ENCODE peak calls at places on chromosomes 13 and 19, in four cellular contexts. One of them, this sample, is unnamed.

GRCh38 chr13:113887700-113888201 is 23.9 kb upstream of the GAS6 start:
- DNase-seq in dorsolateral prefrontal cortex: no peak
- DNase-seq in effector memory CD4-positive, alpha-beta T cell: no peak
- DNase-seq in uterus: no peak
- DNase-seq in this sample: no peak

GRCh38 chr13:100089633-100090032 is 740 bp downstream of the PCCA start:
- DNase-seq in effector memory CD4-positive, alpha-beta T cell: no peak
- DNase-seq in dorsolateral prefrontal cortex: no peak
- DNase-seq in uterus: no peak
- DNase-seq in this sample: no peak

GRCh38 chr19:9836021-9836420 is 903 bp downstream of the PIN1 start:
- DNase-seq in dorsolateral prefrontal cortex: no peak
- DNase-seq in effector memory CD4-positive, alpha-beta T cell: no peak
- DNase-seq in uterus: no peak
- DNase-seq in this sample: no peak

GRCh38 chr19:58406818-58407657 is 1.4 kb upstream of the ZNF584 start:
- DNase-seq in uterus: no peak
- DNase-seq in dorsolateral prefrontal cortex: no peak
- DNase-seq in effector memory CD4-positive, alpha-beta T cell: no peak
- DNase-seq in this sample: no peak

GRCh38 chr19:17206736-17207581 is 8.2 kb upstream of the USE1 start:
- DNase-seq in effector memory CD4-positive, alpha-beta T cell: no peak
- DNase-seq in dorsolateral prefrontal cortex: no peak
- DNase-seq in uterus: no peak
- DNase-seq in this sample: no peak

GRCh38 chr13:95411641-95412040 is 110.4 kb upstream of the ABCC4 start:
- DNase-seq in dorsolateral prefrontal cortex: no peak
- DNase-seq in effector memory CD4-positive, alpha-beta T cell: no peak
- DNase-seq in uterus: no peak
- DNase-seq in this sample: no peak

GRCh38 chr19:58518261-58519086 is 1.1 kb downstream of the ZBTB45 start:
- DNase-seq in effector memory CD4-positive, alpha-beta T cell: no peak
- DNase-seq in uterus: no peak
- DNase-seq in dorsolateral prefrontal cortex: no peak
- DNase-seq in this sample: no peak

GRCh38 chr19:18700501-18701249 is 17.2 kb downstream of the CRTC1 start:
- DNase-seq in effector memory CD4-positive, alpha-beta T cell: peak
- DNase-seq in uterus: peak
- DNase-seq in dorsolateral prefrontal cortex: peak
- DNase-seq in this sample: peak

GRCh38 chr13:101514100-101514499 is 61.6 kb downstream of the ITGBL1 start:
- DNase-seq in uterus: no peak
- DNase-seq in effector memory CD4-positive, alpha-beta T cell: no peak
- DNase-seq in dorsolateral prefrontal cortex: no peak
- DNase-seq in this sample: no peak

GRCh38 chr13:98370806-98371553 is 193.9 kb upstream of the RNF113B start:
- DNase-seq in dorsolateral prefrontal cortex: no peak
- DNase-seq in effector memory CD4-positive, alpha-beta T cell: no peak
- DNase-seq in uterus: peak
- DNase-seq in this sample: peak

GRCh38 chr13:73141292-73141771 is 82.5 kb downstream of the KLF5 start:
- DNase-seq in effector memory CD4-positive, alpha-beta T cell: no peak
- DNase-seq in uterus: no peak
- DNase-seq in dorsolateral prefrontal cortex: no peak
- DNase-seq in this sample: no peak

GRCh38 chr19:14479985-14480694 is 5.0 kb upstream of the PTGER1 start:
- DNase-seq in uterus: no peak
- DNase-seq in effector memory CD4-positive, alpha-beta T cell: peak
- DNase-seq in dorsolateral prefrontal cortex: peak
- DNase-seq in this sample: no peak

GRCh38 chr19:5124111-5124855 is 155.4 kb downstream of the KDM4B start:
- DNase-seq in dorsolateral prefrontal cortex: no peak
- DNase-seq in uterus: no peak
- DNase-seq in effector memory CD4-positive, alpha-beta T cell: no peak
- DNase-seq in this sample: no peak

GRCh38 chr19:55973982-55974381 is 12.6 kb upstream of the NLRP5 start:
- DNase-seq in dorsolateral prefrontal cortex: no peak
- DNase-seq in effector memory CD4-positive, alpha-beta T cell: no peak
- DNase-seq in uterus: no peak
- DNase-seq in this sample: no peak

GRCh38 chr13:106503272-106503671 is 32.2 kb downstream of the EFNB2 start:
- DNase-seq in uterus: no peak
- DNase-seq in dorsolateral prefrontal cortex: no peak
- DNase-seq in effector memory CD4-positive, alpha-beta T cell: no peak
- DNase-seq in this sample: no peak

GRCh38 chr13:114149774-114150740 is 17.6 kb upstream of the RASA3 start:
- DNase-seq in dorsolateral prefrontal cortex: no peak
- DNase-seq in effector memory CD4-positive, alpha-beta T cell: no peak
- DNase-seq in uterus: no peak
- DNase-seq in this sample: no peak

GRCh38 chr19:48061401-48062344 is 17.8 kb upstream of the CABP5 start:
- DNase-seq in uterus: no peak
- DNase-seq in dorsolateral prefrontal cortex: no peak
- DNase-seq in effector memory CD4-positive, alpha-beta T cell: no peak
- DNase-seq in this sample: no peak

GRCh38 chr13:25380082-25380481 is 8.3 kb downstream of the ATP8A2 start:
- DNase-seq in dorsolateral prefrontal cortex: no peak
- DNase-seq in uterus: no peak
- DNase-seq in effector memory CD4-positive, alpha-beta T cell: no peak
- DNase-seq in this sample: no peak

GRCh38 chr13:40943073-40943472 is 76.0 kb downstream of the ELF1 start:
- DNase-seq in uterus: no peak
- DNase-seq in effector memory CD4-positive, alpha-beta T cell: no peak
- DNase-seq in dorsolateral prefrontal cortex: no peak
- DNase-seq in this sample: peak

GRCh38 chr13:110912651-110913051 is 2.2 kb downstream of the ANKRD10 start:
- DNase-seq in effector memory CD4-positive, alpha-beta T cell: no peak
- DNase-seq in uterus: no peak
- DNase-seq in dorsolateral prefrontal cortex: no peak
- DNase-seq in this sample: no peak

GRCh38 chr19:44111910-44112463 is 1.2 kb upstream of the ZNF225 start:
- DNase-seq in dorsolateral prefrontal cortex: no peak
- DNase-seq in effector memory CD4-positive, alpha-beta T cell: no peak
- DNase-seq in uterus: no peak
- DNase-seq in this sample: no peak

GRCh38 chr13:99151516-99151915 is 49.1 kb upstream of the UBAC2 start:
- DNase-seq in uterus: no peak
- DNase-seq in dorsolateral prefrontal cortex: no peak
- DNase-seq in effector memory CD4-positive, alpha-beta T cell: no peak
- DNase-seq in this sample: no peak

GRCh38 chr13:51579676-51580075 is 4.6 kb upstream of the WDFY2 start:
- DNase-seq in dorsolateral prefrontal cortex: no peak
- DNase-seq in effector memory CD4-positive, alpha-beta T cell: no peak
- DNase-seq in uterus: no peak
- DNase-seq in this sample: no peak

GRCh38 chr19:19535311-19536191 is 2.5 kb upstream of the CILP2 start:
- DNase-seq in effector memory CD4-positive, alpha-beta T cell: no peak
- DNase-seq in uterus: no peak
- DNase-seq in dorsolateral prefrontal cortex: no peak
- DNase-seq in this sample: no peak

GRCh38 chr19:6272913-6273600 is 6.7 kb downstream of the MLLT1 start:
- DNase-seq in uterus: peak
- DNase-seq in dorsolateral prefrontal cortex: no peak
- DNase-seq in effector memory CD4-positive, alpha-beta T cell: no peak
- DNase-seq in this sample: no peak

GRCh38 chr13:80551650-80552497 is 210.9 kb upstream of the SPRY2 start:
- DNase-seq in dorsolateral prefrontal cortex: no peak
- DNase-seq in uterus: no peak
- DNase-seq in effector memory CD4-positive, alpha-beta T cell: no peak
- DNase-seq in this sample: no peak

GRCh38 chr13:43804461-43805070 is 17.8 kb upstream of the ENOX1 start:
- DNase-seq in uterus: no peak
- DNase-seq in effector memory CD4-positive, alpha-beta T cell: no peak
- DNase-seq in dorsolateral prefrontal cortex: no peak
- DNase-seq in this sample: no peak

GRCh38 chr19:54142166-54142780 is 4.7 kb downstream of the CNOT3 start:
- DNase-seq in uterus: no peak
- DNase-seq in dorsolateral prefrontal cortex: no peak
- DNase-seq in effector memory CD4-positive, alpha-beta T cell: no peak
- DNase-seq in this sample: no peak

GRCh38 chr13:111390522-111391270 is 70.3 kb downstream of the TEX29 start:
- DNase-seq in effector memory CD4-positive, alpha-beta T cell: no peak
- DNase-seq in dorsolateral prefrontal cortex: no peak
- DNase-seq in uterus: no peak
- DNase-seq in this sample: peak

GRCh38 chr13:27022571-27023311 is 148.9 kb downstream of the USP12 start:
- DNase-seq in effector memory CD4-positive, alpha-beta T cell: no peak
- DNase-seq in uterus: no peak
- DNase-seq in dorsolateral prefrontal cortex: no peak
- DNase-seq in this sample: no peak

GRCh38 chr13:36919833-36920611 is at the start of gene SMAD9:
- DNase-seq in uterus: peak
- DNase-seq in effector memory CD4-positive, alpha-beta T cell: no peak
- DNase-seq in dorsolateral prefrontal cortex: peak
- DNase-seq in this sample: peak

GRCh38 chr13:30803791-30804190 is 68.4 kb downstream of the ALOX5AP start:
- DNase-seq in dorsolateral prefrontal cortex: no peak
- DNase-seq in effector memory CD4-positive, alpha-beta T cell: no peak
- DNase-seq in uterus: no peak
- DNase-seq in this sample: no peak

GRCh38 chr13:25371608-25372274 is at the start of gene ATP8A2:
- DNase-seq in dorsolateral prefrontal cortex: peak
- DNase-seq in effector memory CD4-positive, alpha-beta T cell: no peak
- DNase-seq in uterus: no peak
- DNase-seq in this sample: no peak

DNA sequence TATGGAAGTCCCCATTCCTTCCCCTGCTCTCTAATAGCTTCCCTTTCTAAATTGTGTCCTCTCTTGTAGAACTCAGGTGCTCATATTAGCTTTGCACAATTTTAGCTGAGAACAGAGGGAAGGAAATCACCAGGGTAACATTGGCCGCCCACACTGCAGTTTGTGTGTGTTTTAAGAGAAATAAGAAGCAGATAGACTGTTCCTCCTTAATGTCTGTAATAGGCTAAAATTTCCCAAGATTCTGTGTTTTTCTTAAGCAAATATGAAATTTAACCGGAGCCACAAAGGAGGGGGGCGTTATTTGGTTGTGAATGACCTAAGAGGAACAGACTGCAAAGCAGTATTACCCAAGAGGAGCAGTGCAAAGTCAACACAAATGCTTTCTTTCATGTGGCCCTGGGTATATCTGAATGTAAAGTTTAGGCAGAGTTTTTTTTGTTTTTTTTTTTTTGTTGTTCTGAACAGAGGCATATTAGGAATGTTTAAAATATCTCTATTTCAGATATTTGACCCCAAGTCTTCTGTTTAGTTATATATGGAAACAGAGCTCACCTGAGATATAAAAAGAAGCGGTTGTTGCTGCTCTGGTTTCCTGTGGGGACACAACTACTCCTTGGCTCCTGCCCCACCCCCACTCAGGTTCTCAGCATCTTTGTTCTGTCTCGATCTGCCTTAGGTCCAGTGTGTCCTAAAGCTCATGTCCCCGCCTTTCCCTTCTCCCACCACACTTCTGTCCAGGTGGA is 220.5 kb downstream of the RFC3 start:
- DNase-seq in effector memory CD4-positive, alpha-beta T cell: no peak
- DNase-seq in uterus: no peak
- DNase-seq in dorsolateral prefrontal cortex: no peak
- DNase-seq in this sample: no peak
- H3K27ac ChIP-seq in effector memory CD4-positive, alpha-beta T cell: no peak
- H3K27ac ChIP-seq in uterus: no peak
- H3K27ac ChIP-seq in dorsolateral prefrontal cortex: peak
- H3K27ac ChIP-seq in this sample: no peak

DNA sequence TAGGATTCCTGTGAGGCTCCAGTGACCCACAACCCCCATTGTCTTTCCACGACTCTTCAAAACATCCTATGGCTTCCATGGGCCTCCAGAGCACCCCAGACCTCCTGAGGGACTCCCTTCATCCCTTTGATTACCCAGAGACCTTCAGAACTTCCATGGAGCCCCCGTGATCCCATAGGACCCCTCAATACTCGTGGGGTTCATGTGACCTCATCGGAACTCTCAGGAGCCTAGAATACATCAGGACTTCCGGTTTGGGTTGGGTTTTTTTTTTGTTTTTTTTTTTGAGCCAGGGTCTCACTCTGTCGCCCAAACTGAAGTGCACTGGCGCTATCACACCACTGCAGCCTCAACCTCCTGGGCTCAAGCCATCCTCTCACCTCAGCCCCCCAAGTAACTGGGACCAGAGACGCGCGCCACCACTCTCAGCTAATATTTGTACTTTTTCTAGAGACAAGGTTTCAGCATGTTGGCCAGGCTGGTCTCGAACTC is 778 bp downstream of the ALDH16A1 start:
- DNase-seq in uterus: no peak
- DNase-seq in effector memory CD4-positive, alpha-beta T cell: no peak
- DNase-seq in dorsolateral prefrontal cortex: no peak
- DNase-seq in this sample: no peak
- H3K27ac ChIP-seq in uterus: peak
- H3K27ac ChIP-seq in effector memory CD4-positive, alpha-beta T cell: peak
- H3K27ac ChIP-seq in dorsolateral prefrontal cortex: peak
- H3K27ac ChIP-seq in this sample: peak

GRCh38 chr19:33080761-33081681 is at the start of gene GPATCH1:
- DNase-seq in uterus: peak
- DNase-seq in effector memory CD4-positive, alpha-beta T cell: peak
- DNase-seq in dorsolateral prefrontal cortex: peak
- DNase-seq in this sample: peak
- H3K27ac ChIP-seq in uterus: peak
- H3K27ac ChIP-seq in effector memory CD4-positive, alpha-beta T cell: peak
- H3K27ac ChIP-seq in dorsolateral prefrontal cortex: peak
- H3K27ac ChIP-seq in this sample: peak

DNA sequence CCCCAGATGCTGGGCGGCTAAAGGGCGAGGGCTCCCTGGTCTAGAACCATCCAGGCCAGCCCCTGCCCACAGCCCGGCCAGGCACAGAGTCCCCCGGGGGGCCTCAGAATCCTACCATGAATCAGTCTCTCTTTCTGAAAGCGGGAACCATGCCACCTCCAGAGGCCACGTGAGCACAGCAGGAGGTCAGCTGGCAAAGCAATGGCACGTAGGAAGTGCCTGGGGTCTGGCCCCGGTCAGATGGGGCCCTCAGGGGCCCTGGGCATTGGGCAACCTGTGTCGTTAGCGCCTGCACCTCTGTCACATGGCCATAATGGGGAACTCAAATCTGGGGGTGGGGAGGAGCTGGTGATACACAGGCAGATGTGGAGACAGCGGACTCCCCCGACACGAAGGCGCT is 8.8 kb downstream of the MFSD12 start:
- DNase-seq in dorsolateral prefrontal cortex: no peak
- DNase-seq in effector memory CD4-positive, alpha-beta T cell: no peak
- DNase-seq in uterus: no peak
- DNase-seq in this sample: no peak
- H3K27ac ChIP-seq in dorsolateral prefrontal cortex: peak
- H3K27ac ChIP-seq in effector memory CD4-positive, alpha-beta T cell: no peak
- H3K27ac ChIP-seq in uterus: no peak
- H3K27ac ChIP-seq in this sample: no peak

DNA sequence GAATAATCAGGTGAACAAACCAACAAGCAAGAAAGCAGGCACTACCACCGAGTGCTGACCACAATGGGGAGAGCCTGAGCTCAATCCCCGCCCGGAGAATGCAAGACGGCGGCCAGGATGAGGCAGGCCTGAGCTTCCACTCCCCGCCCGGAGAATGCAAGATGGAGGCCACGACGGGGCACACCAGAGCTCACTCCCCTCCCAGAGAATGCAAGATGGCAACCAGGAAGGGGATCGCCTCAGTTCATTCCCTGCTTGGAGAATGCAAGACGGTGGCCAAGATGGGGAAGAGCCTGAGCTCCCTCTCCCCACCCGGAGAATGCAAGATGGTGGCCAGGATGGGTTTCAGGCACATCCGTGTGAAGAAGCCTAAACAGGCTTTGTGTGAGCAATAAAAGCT is 24.7 kb upstream of the MIER2 start:
- DNase-seq in uterus: no peak
- DNase-seq in dorsolateral prefrontal cortex: no peak
- DNase-seq in effector memory CD4-positive, alpha-beta T cell: no peak
- DNase-seq in this sample: no peak
- H3K27ac ChIP-seq in uterus: no peak
- H3K27ac ChIP-seq in dorsolateral prefrontal cortex: peak
- H3K27ac ChIP-seq in effector memory CD4-positive, alpha-beta T cell: no peak
- H3K27ac ChIP-seq in this sample: no peak

This sample was measured in heart left ventricle.